ENCODE peak calls at places on chromosomes 5 and 9, in five cellular contexts. B is H1, T is pancreas, O is BJ, H is mucosa of descending colon. Q is an unnamed sample.

GRCh38 chr9:104074876-104075275 is 19.2 kb upstream of the SMC2 start:
- DNase-seq in O (peak), H (no peak), T (no peak), B (no peak), Q (peak)

GRCh38 chr5:67249590-67249895 is 52.9 kb upstream of the CD180 start:
- DNase-seq in H (no peak), O (no peak), B (no peak), T (no peak), Q (no peak)

GRCh38 chr9:134375011-134375390 is 48.7 kb downstream of the RXRA start:
- DNase-seq in B (no peak), O (no peak), T (peak), H (no peak), Q (no peak)

GRCh38 chr9:71783120-71783523 is 14.8 kb upstream of the CEMIP2 start:
- DNase-seq in H (peak), B (no peak), O (no peak), T (no peak), Q (no peak)

GRCh38 chr5:142697846-142698245 is 12.0 kb upstream of the FGF1 start:
- DNase-seq in H (no peak), O (no peak), T (no peak), B (no peak), Q (peak)

GRCh38 chr5:77812926-77813589 is 36.9 kb upstream of the TBCA start:
- DNase-seq in T (no peak), H (no peak), O (no peak), B (no peak), Q (no peak)

GRCh38 chr5:148970228-148970627 is 92.6 kb downstream of the SH3TC2 start:
- DNase-seq in O (no peak), T (peak), H (peak), B (no peak), Q (peak)

GRCh38 chr5:134738963-134739661 is 764 bp downstream of the CAMLG start:
- DNase-seq in O (no peak), T (no peak), B (no peak), H (peak), Q (peak)

GRCh38 chr5:132297211-132297940 is 3.2 kb downstream of the SLC22A4 start:
- DNase-seq in O (no peak), H (no peak), T (no peak), B (no peak), Q (no peak)

GRCh38 chr5:11507156-11507910 is 396.9 kb downstream of the CTNND2 start:
- DNase-seq in T (no peak), H (no peak), O (no peak), B (no peak), Q (no peak)

GRCh38 chr9:89052470-89053097 is 61.3 kb downstream of the S1PR3 start:
- DNase-seq in O (no peak), T (no peak), B (no peak), H (no peak), Q (no peak)

GRCh38 chr5:73565969-73566547 is 515 bp downstream of the UTP15 start:
- DNase-seq in T (no peak), O (no peak), H (no peak), B (no peak), Q (no peak)
- H3K4me3 ChIP-seq in T (peak), O (peak), H (peak), B (peak), Q (peak)

GRCh38 chr9:111807197-111807596 is 12.5 kb upstream of the SHOC1 start:
- DNase-seq in O (no peak), B (no peak), H (no peak), T (no peak), Q (no peak)
- TF ChIP-seq CTCF in O (no peak), B (no peak), H (no peak), T (no peak), Q (no peak)

DNA sequence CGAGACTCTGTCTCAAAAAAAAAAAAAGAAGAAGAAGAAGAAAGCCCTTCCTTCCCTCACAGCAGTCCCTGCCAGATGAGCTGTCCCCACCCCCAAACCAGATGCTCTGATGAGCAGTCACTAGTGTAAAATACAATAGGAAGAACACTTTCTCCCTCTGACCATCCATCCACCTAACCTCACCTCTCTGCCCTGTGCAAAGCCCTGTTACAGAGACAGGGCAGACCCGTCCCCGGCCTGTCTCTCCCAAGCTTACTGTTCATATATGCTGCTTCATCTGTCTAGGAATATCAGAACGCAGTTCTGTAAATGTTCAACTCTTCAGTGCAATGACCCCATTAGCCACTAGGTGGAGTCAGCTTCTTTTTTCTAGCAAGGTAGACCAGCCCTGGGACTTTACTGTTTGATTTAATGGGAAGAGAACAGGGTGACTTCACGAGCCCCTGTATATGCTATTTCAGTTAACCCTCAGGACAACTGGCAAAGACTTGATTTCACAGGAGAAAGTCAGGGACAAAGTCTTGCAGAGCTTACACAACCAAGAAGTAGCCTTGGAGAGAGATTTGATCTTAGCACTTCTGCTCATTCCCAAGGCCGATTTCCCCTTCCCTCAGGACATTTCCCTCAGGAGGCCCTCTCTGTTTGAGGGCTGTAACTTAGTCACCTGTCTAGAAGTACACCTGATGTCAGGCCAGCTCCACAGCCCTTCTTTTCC is 14.9 kb upstream of the FGFR4 start:
- DNase-seq in O (peak), H (peak), B (no peak), T (peak), Q (peak)
- H3K4me3 ChIP-seq in O (peak), H (no peak), B (no peak), T (no peak), Q (peak)

GRCh38 chr5:150301170-150301505 is 1.6 kb downstream of the ARSI start:
- DNase-seq in H (peak), O (no peak), T (no peak), B (no peak), Q (no peak)

GRCh38 chr5:150303660-150304411 is 1.1 kb upstream of the ARSI start:
- DNase-seq in T (no peak), O (no peak), H (no peak), B (no peak), Q (no peak)

GRCh38 chr5:150301901-150302300 is 804 bp downstream of the ARSI start:
- DNase-seq in B (no peak), H (no peak), O (no peak), T (no peak), Q (no peak)

GRCh38 chr5:150303070-150303595 is 428 bp upstream of the ARSI start:
- DNase-seq in O (no peak), T (no peak), B (no peak), H (no peak), Q (no peak)

GRCh38 chr5:150302301-150303069 is at the start of gene ARSI:
- DNase-seq in B (no peak), T (peak), H (peak), O (no peak), Q (peak)
- TF ChIP-seq CTCF in B (peak), T (no peak), H (no peak), O (peak), Q (peak)

DNA sequence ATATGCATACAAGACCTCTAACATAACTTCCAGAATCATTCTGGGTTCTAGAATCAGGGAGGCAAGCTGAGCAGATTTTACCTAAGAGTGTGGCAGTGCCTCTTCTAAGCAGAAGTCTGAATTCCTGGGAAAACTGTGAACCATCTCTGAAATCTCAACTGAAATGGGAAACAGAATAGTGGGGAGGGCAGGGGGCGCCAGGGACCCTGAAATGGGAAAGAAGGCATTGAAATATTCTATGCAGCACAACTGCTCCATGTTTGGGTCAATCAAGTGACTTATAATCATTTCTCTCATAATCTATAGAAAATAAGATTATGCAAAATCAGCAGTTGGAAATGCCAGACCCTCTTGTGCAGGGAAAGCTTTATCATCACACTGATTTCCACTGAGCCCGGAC is 156.1 kb downstream of the EBF1 start:
- DNase-seq in B (no peak), O (no peak), T (no peak), H (no peak), Q (no peak)
- H3K4me3 ChIP-seq in B (no peak), O (no peak), T (no peak), H (no peak), Q (no peak)

GRCh38 chr9:85900504-85901201 is 40.3 kb upstream of the NAA35 start:
- DNase-seq in O (no peak), H (peak), B (peak), T (no peak), Q (peak)
- TF ChIP-seq CTCF in O (peak), H (peak), B (peak), T (peak), Q (peak)

GRCh38 chr9:96029722-96030515 is 154.4 kb downstream of the ERCC6L2 start:
- DNase-seq in O (no peak), B (no peak), H (no peak), T (no peak), Q (no peak)

GRCh38 chr9:96025995-96026572 is 150.6 kb downstream of the ERCC6L2 start:
- DNase-seq in B (peak), O (no peak), H (no peak), T (no peak), Q (no peak)

GRCh38 chr9:96031366-96031824 is 155.9 kb downstream of the ERCC6L2 start:
- DNase-seq in T (peak), B (no peak), O (no peak), H (peak), Q (peak)

GRCh38 chr9:96026655-96027213 is 151.2 kb downstream of the ERCC6L2 start:
- DNase-seq in B (no peak), O (no peak), T (no peak), H (no peak), Q (no peak)

DNA sequence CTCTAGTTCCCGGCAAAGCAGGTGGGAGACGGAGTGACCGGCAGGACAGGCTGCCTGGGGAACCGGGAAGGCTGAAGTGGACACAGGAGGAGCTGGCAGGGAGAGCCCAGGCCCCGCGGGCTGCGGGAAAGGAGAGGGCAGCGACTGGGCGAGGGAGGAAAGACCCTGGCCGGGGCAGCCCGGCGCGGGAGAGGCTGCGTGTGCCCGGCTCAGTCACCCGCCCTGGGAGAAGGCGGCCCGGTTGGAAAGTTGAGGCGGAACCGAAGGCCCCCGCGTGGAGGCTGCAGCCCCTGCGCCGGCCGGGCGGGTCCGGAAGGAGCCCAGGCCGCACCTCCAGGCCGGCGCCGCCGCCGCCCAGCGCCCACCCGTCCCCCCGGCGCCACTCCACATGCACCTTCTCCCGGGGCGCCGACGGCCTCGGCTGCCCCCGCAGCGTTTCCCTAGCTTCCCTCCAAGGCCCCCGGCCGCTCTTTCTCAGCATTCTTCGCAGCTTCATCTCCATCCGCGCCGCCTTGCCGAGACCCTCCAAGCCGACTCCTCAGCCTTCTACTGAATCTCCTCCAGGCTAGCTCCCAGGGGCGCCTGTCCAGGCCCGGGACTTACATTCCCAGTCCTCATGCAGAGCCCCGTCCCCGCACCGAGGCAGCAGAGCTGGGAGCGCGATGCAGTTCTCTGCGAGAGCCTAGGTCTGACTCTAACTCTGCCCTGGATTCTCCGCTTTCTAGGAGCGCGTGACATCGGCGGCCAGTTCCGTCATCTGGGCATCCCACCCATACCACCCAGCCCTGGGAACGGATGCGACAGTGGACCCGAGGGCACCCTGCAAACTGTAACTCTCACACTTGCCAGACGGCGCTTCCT is 152.0 kb downstream of the ERCC6L2 start:
- DNase-seq in T (no peak), B (no peak), H (no peak), O (no peak), Q (no peak)
- H3K4me3 ChIP-seq in T (no peak), B (peak), H (no peak), O (no peak), Q (no peak)

GRCh38 chr9:32526707-32527048 is 682 bp upstream of the RIGI start:
- DNase-seq in H (no peak), T (no peak), O (no peak), B (no peak), Q (peak)

GRCh38 chr9:32525506-32525905 is 490 bp downstream of the RIGI start:
- DNase-seq in O (no peak), H (peak), T (no peak), B (no peak), Q (peak)

GRCh38 chr9:32523910-32524309 is 2.1 kb downstream of the RIGI start:
- DNase-seq in B (no peak), T (no peak), H (no peak), O (no peak), Q (no peak)

GRCh38 chr9:32524558-32525461 is 1.2 kb downstream of the RIGI start:
- DNase-seq in H (peak), T (peak), B (no peak), O (no peak), Q (no peak)

GRCh38 chr9:32526042-32526706 is at the start of gene RIGI:
- DNase-seq in B (peak), O (peak), H (peak), T (peak), Q (peak)
- TF ChIP-seq CTCF in B (peak), O (peak), H (peak), T (no peak), Q (no peak)

GRCh38 chr9:128011071-128011817 is 30.5 kb upstream of the EEIG1 start:
- DNase-seq in T (no peak), H (no peak), O (no peak), B (no peak), Q (no peak)
- H3K4me3 ChIP-seq in T (no peak), H (no peak), O (no peak), B (no peak), Q (no peak)

GRCh38 chr9:38031594-38031993 is 37.4 kb downstream of the SHB start:
- DNase-seq in H (no peak), B (no peak), O (no peak), T (no peak), Q (no peak)

GRCh38 chr9:38032266-38032830 is 36.7 kb downstream of the SHB start:
- DNase-seq in B (no peak), O (no peak), H (peak), T (peak), Q (no peak)

GRCh38 chr9:38029923-38030638 is 38.9 kb downstream of the SHB start:
- DNase-seq in B (no peak), H (no peak), T (no peak), O (no peak), Q (no peak)

GRCh38 chr9:38027714-38028113 is 41.3 kb downstream of the SHB start:
- DNase-seq in T (no peak), O (no peak), B (no peak), H (no peak), Q (no peak)

GRCh38 chr9:38030658-38031057 is 38.4 kb downstream of the SHB start:
- DNase-seq in H (no peak), O (no peak), T (no peak), B (no peak), Q (no peak)
- TF ChIP-seq CTCF in H (no peak), O (peak), T (no peak), B (no peak), Q (no peak)